ENCODE peak calls at places on chromosome 9, in four cellular contexts. M is IMR-90, F is GM12878, Q is endothelial cell of umbilical vein. D is an unnamed sample.

GRCh38 chr9:122367779-122368460 is 2.9 kb upstream of the PTGS1 start:
- DNase-seq in F (no peak), M (no peak), Q (no peak), D (no peak)

GRCh38 chr9:75685059-75685458 is 205.4 kb upstream of the PCSK5 start:
- DNase-seq in M (no peak), Q (no peak), F (no peak), D (no peak)

GRCh38 chr9:69516353-69517322 is 155.5 kb downstream of the APBA1 start:
- DNase-seq in M (no peak), Q (no peak), F (no peak), D (no peak)

GRCh38 chr9:92808726-92809451 is 44.3 kb upstream of the BICD2 start:
- DNase-seq in M (peak; percentile 73), Q (peak; percentile 54), F (no peak), D (peak; percentile 38)

GRCh38 chr9:20599195-20599594 is 23.1 kb downstream of the MLLT3 start:
- DNase-seq in Q (no peak), F (no peak), M (peak; percentile 78), D (no peak)

GRCh38 chr9:13896047-13896446 is 417.9 kb downstream of the NFIB start:
- DNase-seq in F (no peak), Q (peak; percentile 78), M (no peak), D (no peak)

GRCh38 chr9:121589961-121590360 is 61.5 kb upstream of the DAB2IP start:
- DNase-seq in M (no peak), Q (no peak), F (no peak), D (no peak)

GRCh38 chr9:3894764-3895163 is 369.0 kb upstream of the RFX3 start:
- DNase-seq in M (peak; percentile 97), Q (no peak), F (no peak), D (no peak)

GRCh38 chr9:35236692-35237091 is 74.9 kb downstream of the UNC13B start:
- DNase-seq in F (no peak), M (no peak), Q (no peak), D (no peak)

GRCh38 chr9:91341258-91341746 is 20.4 kb downstream of the AUH start:
- DNase-seq in Q (no peak), F (no peak), M (no peak), D (peak; percentile 37)

GRCh38 chr9:35374436-35374835 is 115.5 kb upstream of the RUSC2 start:
- DNase-seq in F (no peak), M (no peak), Q (no peak), D (no peak)

GRCh38 chr9:75962186-75963036 is 71.9 kb downstream of the PCSK5 start:
- DNase-seq in M (no peak), Q (no peak), F (no peak), D (no peak)

GRCh38 chr9:86563350-86563749 is 209.1 kb upstream of the TUT7 start:
- DNase-seq in Q (no peak), F (no peak), M (peak; percentile 73), D (no peak)

GRCh38 chr9:35406183-35406959 is 83.5 kb upstream of the RUSC2 start:
- DNase-seq in M (no peak), F (no peak), Q (no peak), D (peak; percentile 28)

GRCh38 chr9:71609453-71609840 is 158.9 kb downstream of the CEMIP2 start:
- DNase-seq in Q (peak; percentile 18), M (no peak), F (no peak), D (no peak)

GRCh38 chr9:70884276-70884675 is 237.1 kb downstream of the TRPM3 start:
- DNase-seq in M (no peak), F (no peak), Q (no peak), D (no peak)

GRCh38 chr9:79346350-79347020 is 225.3 kb upstream of the TLE4 start:
- DNase-seq in F (no peak), Q (no peak), M (peak; percentile 71), D (no peak)

GRCh38 chr9:107703651-107704050 is 214.1 kb upstream of the KLF4 start:
- DNase-seq in F (no peak), Q (no peak), M (no peak), D (no peak)

GRCh38 chr9:10697044-10697443 is 84.2 kb upstream of the PTPRD start:
- DNase-seq in F (no peak), Q (no peak), M (no peak), D (no peak)

GRCh38 chr9:95626885-95627558 is 110.3 kb upstream of the PTCH1 start:
- DNase-seq in Q (peak; percentile 71), M (no peak), F (no peak), D (no peak)

GRCh38 chr9:81625969-81626368 is 63.4 kb downstream of the TLE1 start:
- DNase-seq in Q (no peak), M (no peak), F (no peak), D (no peak)

GRCh38 chr9:137130176-137130755 is 8.7 kb upstream of the GRIN1 start:
- DNase-seq in M (no peak), F (no peak), Q (no peak), D (peak; percentile 48)

GRCh38 chr9:112411626-112412027 is 31.7 kb downstream of the HSDL2 start:
- DNase-seq in Q (no peak), F (no peak), M (peak; percentile 55), D (no peak)

GRCh38 chr9:83935276-83935890 is 14.2 kb upstream of the KIF27 start:
- DNase-seq in M (peak; percentile 82), Q (peak; percentile 12), F (no peak), D (no peak)

GRCh38 chr9:70902705-70903131 is 218.7 kb downstream of the TRPM3 start:
- DNase-seq in Q (peak; percentile 87), M (peak; percentile 96), F (no peak), D (no peak)

GRCh38 chr9:119020730-119021333 is 348.4 kb downstream of the BRINP1 start:
- DNase-seq in Q (no peak), F (no peak), M (no peak), D (no peak)

GRCh38 chr9:22469928-22470544 is 23.4 kb downstream of the DMRTA1 start:
- DNase-seq in M (peak; percentile 13), Q (peak; percentile 58), F (peak; percentile 3), D (no peak)

GRCh38 chr9:33817327-33818166 is 587 bp downstream of the UBE2R2 start:
- DNase-seq in M (peak; percentile 70), Q (peak; percentile 79), F (no peak), D (peak; percentile 64)
- TF ChIP-seq FOS in M (no peak), Q (no peak), F (no peak), D (no peak)

GRCh38 chr9:93958875-93959682 is 3.9 kb upstream of the BARX1 start:
- DNase-seq in Q (peak; percentile 7), F (no peak), M (peak; percentile 7), D (no peak)
- TF ChIP-seq FOS in Q (no peak), F (no peak), M (no peak), D (no peak)

GRCh38 chr9:123643518-123643917 is 286.4 kb downstream of the DENND1A start:
- DNase-seq in M (no peak), F (no peak), Q (no peak), D (no peak)

GRCh38 chr9:123637940-123638634 is 282.1 kb downstream of the CRB2 start:
- DNase-seq in Q (peak; percentile 27), M (peak; percentile 3), F (peak; percentile 75), D (peak; percentile 23)

GRCh38 chr9:123642291-123643278 is 286.6 kb downstream of the CRB2 start:
- DNase-seq in F (no peak), M (peak; percentile 18), Q (no peak), D (no peak)

GRCh38 chr9:123639743-123640142 is 283.7 kb downstream of the CRB2 start:
- DNase-seq in M (no peak), Q (no peak), F (no peak), D (no peak)

DNA sequence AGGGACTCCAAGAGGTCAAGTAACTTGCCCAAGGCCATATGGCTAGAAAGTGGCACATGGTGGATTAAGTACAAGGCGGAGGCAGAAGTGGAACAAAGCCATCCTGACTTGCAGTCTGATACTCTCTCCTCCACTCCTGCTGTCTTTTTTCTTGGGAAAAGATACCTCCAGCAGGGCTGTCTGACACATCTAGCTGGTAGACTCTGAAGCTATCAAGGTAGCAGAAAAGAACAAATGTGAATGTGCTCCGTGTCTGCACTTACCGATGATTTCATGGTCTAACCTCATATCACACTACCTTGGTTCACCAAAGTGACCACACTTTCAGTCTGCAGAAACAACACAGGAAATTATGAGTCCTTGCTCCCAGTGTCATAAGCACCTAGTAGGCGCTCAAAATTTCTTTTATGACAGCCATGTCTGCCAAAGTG is 284.8 kb downstream of the CRB2 start:
- DNase-seq in Q (no peak), F (peak; percentile 57), M (no peak), D (no peak)
- TF ChIP-seq FOS in Q (no peak), F (no peak), M (no peak), D (no peak)

DNA sequence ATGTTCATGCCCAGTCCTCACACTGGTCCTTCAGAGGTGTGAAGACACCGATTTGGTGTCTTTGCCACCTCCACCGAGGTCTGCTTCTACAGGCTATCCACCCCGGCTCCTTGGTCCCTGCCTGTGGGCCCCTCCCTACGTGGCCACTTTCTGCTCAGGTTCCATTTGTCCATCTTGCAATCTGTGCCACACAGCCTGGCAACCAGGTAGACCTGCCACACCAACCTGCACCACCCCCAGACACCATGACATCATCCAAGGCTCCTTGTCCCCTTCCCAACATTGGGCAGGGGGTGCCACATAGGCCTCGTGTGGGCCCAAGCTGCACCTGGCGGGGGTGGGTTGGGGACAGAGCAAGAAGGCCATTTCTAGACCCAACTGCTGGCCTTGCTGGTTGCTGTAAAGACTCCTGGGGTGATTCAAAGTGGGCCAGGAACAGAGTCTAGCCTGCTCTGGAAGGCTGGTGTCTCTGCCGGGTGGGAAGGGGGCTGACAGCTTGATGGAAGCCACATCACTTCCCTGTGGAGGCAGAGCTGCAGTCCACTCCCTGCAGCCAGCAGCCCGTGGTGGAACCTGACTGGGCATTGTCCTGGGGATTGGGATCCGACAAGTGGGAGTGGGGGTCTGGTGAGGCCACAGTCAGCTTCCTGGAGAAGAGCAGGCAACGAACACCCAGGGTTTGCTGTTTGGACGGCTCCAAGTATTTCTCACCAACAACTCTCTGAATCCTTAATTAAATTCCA is 65.8 kb upstream of the SLC25A51 start:
- DNase-seq in Q (no peak), F (no peak), M (no peak), D (no peak)
- TF ChIP-seq FOS in Q (no peak), F (no peak), M (no peak), D (no peak)

GRCh38 chr9:127991017-127991756 is 10.4 kb upstream of the EEIG1 start:
- DNase-seq in F (no peak), Q (no peak), M (no peak), D (no peak)
- TF ChIP-seq FOS in F (no peak), Q (no peak), M (no peak), D (no peak)

GRCh38 chr9:110099236-110099741 is 108.7 kb downstream of the C9orf152 start:
- DNase-seq in Q (peak; percentile 80), M (peak; percentile 84), F (no peak), D (no peak)
- TF ChIP-seq FOS in Q (peak; percentile 9), M (peak; percentile 25), F (no peak), D (no peak)

D was measured in K562.